ENCODE peak calls at places on chromosomes 3 and 15, in six cellular contexts. P, R, F, L, W and K are unnamed samples.

GRCh38 chr3:9678493-9678892 is 25.1 kb upstream of the CPNE9 start:
- DNase-seq in L (no peak), P (no peak), W (no peak), R (no peak), F (no peak), K (no peak)

GRCh38 chr3:197002701-197003454 is 26.7 kb downstream of the MELTF start:
- DNase-seq in R (peak), W (peak), P (no peak), F (peak), L (peak), K (peak)

GRCh38 chr15:78065284-78065872 is 12.1 kb downstream of the TBC1D2B start:
- DNase-seq in R (peak), W (no peak), F (peak), P (peak), L (peak), K (peak)

GRCh38 chr15:49379996-49380395 is 43.0 kb upstream of the FGF7 start:
- DNase-seq in F (no peak), P (no peak), R (no peak), W (no peak), L (no peak), K (no peak)

GRCh38 chr15:82846621-82847020 is 37.2 kb downstream of the WHAMM start:
- DNase-seq in P (no peak), W (no peak), L (no peak), F (no peak), R (no peak), K (peak)

GRCh38 chr3:31275038-31275562 is 257.6 kb upstream of the STT3B start:
- DNase-seq in F (peak), W (no peak), L (peak), R (peak), P (peak), K (peak)

GRCh38 chr3:105014631-105015030 is 352.1 kb upstream of the ALCAM start:
- DNase-seq in L (peak), W (no peak), F (no peak), R (peak), P (no peak), K (peak)

GRCh38 chr3:156150434-156151066 is 30.2 kb downstream of the KCNAB1 start:
- DNase-seq in F (peak), L (peak), P (peak), W (peak), R (peak), K (peak)

GRCh38 chr3:123104550-123104949 is 37.7 kb downstream of the PDIA5 start:
- DNase-seq in L (peak), P (peak), W (no peak), F (peak), R (peak), K (peak)

GRCh38 chr3:149494759-149495580 is 20.5 kb downstream of the TM4SF4 start:
- DNase-seq in L (peak), F (no peak), W (no peak), R (peak), P (peak), K (peak)

GRCh38 chr3:24751020-24751419 is 256.4 kb upstream of the THRB start:
- DNase-seq in W (no peak), F (no peak), L (no peak), P (no peak), R (no peak), K (no peak)

GRCh38 chr3:58568572-58569286 is 8.5 kb downstream of the FAM107A start:
- DNase-seq in W (no peak), L (peak), P (peak), R (peak), F (peak), K (peak)

GRCh38 chr3:47896736-47897135 is 93.8 kb downstream of the DHX30 start:
- DNase-seq in L (no peak), P (no peak), R (no peak), W (no peak), F (no peak), K (no peak)

GRCh38 chr15:26235148-26235769 is 372.1 kb upstream of the ATP10A start:
- DNase-seq in P (no peak), W (no peak), L (no peak), R (no peak), F (no peak), K (no peak)

GRCh38 chr3:160444411-160444810 is 5.2 kb downstream of the TRIM59 start:
- DNase-seq in F (no peak), P (no peak), W (no peak), R (no peak), L (no peak), K (peak)

GRCh38 chr3:110940074-110940473 is 131.5 kb upstream of the NECTIN3 start:
- DNase-seq in W (no peak), L (no peak), P (no peak), R (no peak), F (no peak), K (no peak)

GRCh38 chr15:46265664-46266063 is 630.8 kb downstream of the SQOR start:
- DNase-seq in W (no peak), L (no peak), F (peak), R (no peak), P (no peak), K (no peak)

GRCh38 chr3:99976584-99976983 is 137.7 kb downstream of the FILIP1L start:
- DNase-seq in W (no peak), F (no peak), R (no peak), L (no peak), P (no peak), K (no peak)

GRCh38 chr3:51024765-51025681 is 350.3 kb downstream of the DOCK3 start:
- DNase-seq in R (no peak), F (peak), P (no peak), W (peak), L (no peak), K (no peak)

GRCh38 chr3:153734777-153735551 is 386.2 kb upstream of the ARHGEF26 start:
- DNase-seq in L (peak), P (no peak), R (peak), W (no peak), F (peak), K (peak)

GRCh38 chr3:156151824-156152428 is 31.5 kb downstream of the KCNAB1 start:
- DNase-seq in F (peak), W (peak), R (peak), L (peak), P (peak), K (peak)

GRCh38 chr3:13866406-13866965 is 13.4 kb downstream of the WNT7A start:
- DNase-seq in P (no peak), W (no peak), R (no peak), F (no peak), L (peak), K (no peak)

DNA sequence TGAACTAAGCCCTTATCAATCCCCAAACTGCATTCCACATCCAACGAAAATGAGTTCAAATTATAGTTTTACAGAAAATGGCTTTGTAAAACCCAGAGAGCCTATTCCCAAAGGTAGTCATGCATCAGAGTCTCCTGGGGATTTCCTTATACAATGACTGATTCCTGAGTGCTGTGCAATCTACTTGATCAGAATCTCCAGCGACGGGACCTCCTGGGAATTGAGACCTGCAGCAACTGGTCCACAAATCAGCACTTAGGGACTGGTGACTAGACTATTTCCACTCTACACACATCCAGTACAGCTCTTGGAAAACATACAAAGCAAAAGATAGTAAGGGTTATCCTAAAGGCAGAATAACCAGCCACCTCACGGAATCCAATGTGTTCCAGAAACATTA is 871.0 kb upstream of the CFAP20DC start:
- DNase-seq in W (no peak), F (no peak), L (no peak), R (no peak), P (no peak), K (no peak)
- TF ChIP-seq CTCF in W (no peak), F (no peak), L (no peak), R (no peak), P (no peak), K (no peak)

DNA sequence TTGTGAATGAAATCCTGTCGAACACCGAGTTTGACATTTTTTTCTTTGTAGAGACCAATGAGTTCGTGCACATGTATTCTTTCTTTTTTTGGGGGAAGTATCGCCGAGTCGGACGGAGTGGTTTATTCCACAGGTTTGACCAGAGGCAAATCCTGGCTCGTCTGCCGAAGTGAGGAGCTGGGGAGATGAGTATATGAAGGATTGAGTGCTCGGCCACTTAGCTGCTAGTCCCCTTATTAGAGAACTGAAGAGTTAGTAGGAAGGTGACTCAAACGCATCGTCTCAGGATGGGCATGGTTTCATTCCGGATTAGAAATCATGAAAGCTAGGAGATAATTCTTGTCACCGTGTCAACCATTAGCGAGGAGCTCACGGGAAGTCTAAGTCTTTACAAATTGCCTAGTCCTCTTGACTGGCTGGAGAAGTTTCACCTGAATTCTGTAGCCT is 154.7 kb upstream of the GOLIM4 start:
- DNase-seq in L (peak), W (peak), R (no peak), F (no peak), P (peak), K (peak)
- H3K4me3 ChIP-seq in L (peak), W (peak), R (no peak), F (peak), P (peak), K (peak)

GRCh38 chr3:133927543-133928066 is 31.9 kb upstream of the RAB6B start:
- DNase-seq in F (peak), P (no peak), L (peak), R (no peak), W (no peak), K (peak)

GRCh38 chr3:133928136-133928893 is 32.6 kb upstream of the RAB6B start:
- DNase-seq in L (no peak), P (no peak), R (no peak), F (no peak), W (no peak), K (no peak)

GRCh38 chr3:133925960-133926735 is 30.5 kb upstream of the RAB6B start:
- DNase-seq in W (no peak), F (no peak), R (no peak), L (no peak), P (no peak), K (no peak)

GRCh38 chr3:133928903-133929607 is 33.4 kb upstream of the RAB6B start:
- DNase-seq in R (no peak), F (no peak), W (no peak), L (no peak), P (peak), K (no peak)

DNA sequence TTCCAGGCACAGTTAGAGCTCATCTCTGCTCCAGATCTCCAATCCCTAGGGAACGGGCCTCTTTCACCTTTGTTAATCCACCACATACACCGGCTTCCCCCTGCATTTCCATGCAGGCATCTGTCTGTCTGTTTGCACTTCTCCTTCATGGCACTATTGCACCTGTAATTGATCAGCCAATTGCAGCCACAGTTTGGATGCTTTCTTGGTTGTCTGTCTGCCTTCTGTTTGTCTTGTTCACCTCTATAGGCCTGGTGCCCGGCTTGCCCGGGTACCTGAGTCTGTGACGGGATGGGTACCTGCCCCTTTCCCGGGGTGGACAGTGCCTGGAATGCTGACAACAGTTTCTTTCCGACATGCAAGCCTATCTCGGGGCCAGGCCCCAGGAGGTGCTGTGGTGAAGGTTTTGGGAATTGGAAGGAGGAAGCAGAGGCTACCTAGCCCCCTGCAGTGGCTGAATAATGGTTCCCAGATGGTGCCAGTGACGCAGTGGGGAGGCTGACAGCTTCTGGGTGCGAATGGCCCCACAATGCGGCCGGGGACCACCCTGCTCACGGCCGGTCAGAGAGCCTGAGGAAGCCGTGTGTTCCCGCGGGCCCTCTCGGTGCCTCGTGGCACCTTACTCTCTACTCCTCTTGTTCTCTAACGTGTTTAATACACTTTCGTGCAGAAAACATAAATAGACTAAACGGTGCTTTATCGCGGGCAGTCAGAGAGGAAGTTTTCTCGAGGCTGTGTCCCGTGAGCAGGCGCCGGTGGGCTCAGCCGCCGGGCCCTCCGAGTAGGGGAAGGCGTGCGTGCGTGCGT is 31.3 kb upstream of the RAB6B start:
- DNase-seq in F (peak), R (peak), W (no peak), L (peak), P (no peak), K (no peak)
- TF ChIP-seq CTCF in F (no peak), R (peak), W (no peak), L (peak), P (peak), K (no peak)

DNA sequence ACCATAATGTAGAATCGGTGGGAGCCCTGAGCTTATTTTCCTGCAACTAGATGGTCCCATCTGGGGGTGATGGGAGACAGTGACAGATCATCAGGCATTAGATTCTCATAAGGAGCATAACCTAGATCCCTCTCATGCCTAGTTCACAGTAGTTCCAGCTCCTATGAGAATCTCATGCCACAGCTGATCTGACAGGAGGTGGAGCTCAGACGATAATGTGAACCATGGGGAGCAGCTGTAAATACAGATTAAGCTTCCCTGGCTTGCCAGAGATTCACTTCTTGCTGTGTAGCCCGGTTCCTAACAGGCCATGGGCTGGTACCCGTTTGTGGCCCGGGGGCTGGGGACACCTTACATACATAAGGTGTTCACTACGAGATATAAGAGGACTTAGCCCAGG is 67.5 kb upstream of the LRRFIP2 start:
- DNase-seq in F (no peak), L (no peak), R (no peak), P (no peak), W (no peak), K (no peak)
- H3K4me3 ChIP-seq in F (no peak), L (no peak), R (no peak), P (no peak), W (no peak), K (no peak)